ENCODE peak calls at places on chromosome 22, in four cellular contexts. One of them, this sample, is unnamed.

GRCh38 chr22:20750461-20751184 is 23.3 kb upstream of the SERPIND1 start:
- DNase-seq in fibroblast of villous mesenchyme: peak
- DNase-seq in psoas muscle: peak
- DNase-seq in pancreas: peak
- DNase-seq in this sample: peak

GRCh38 chr22:16651217-16651616 is 58.6 kb upstream of the CCT8L2 start:
- DNase-seq in fibroblast of villous mesenchyme: no peak
- DNase-seq in psoas muscle: no peak
- DNase-seq in pancreas: no peak
- DNase-seq in this sample: no peak

GRCh38 chr22:19360300-19360792 is 68.8 kb upstream of the CLTCL1 start:
- DNase-seq in fibroblast of villous mesenchyme: no peak
- DNase-seq in psoas muscle: no peak
- DNase-seq in pancreas: no peak
- DNase-seq in this sample: no peak

GRCh38 chr22:40665312-40665711 is 14.0 kb upstream of the MCHR1 start:
- DNase-seq in fibroblast of villous mesenchyme: peak
- DNase-seq in psoas muscle: no peak
- DNase-seq in pancreas: no peak
- DNase-seq in this sample: no peak

GRCh38 chr22:19477321-19478085 is 1.5 kb downstream of the UFD1 start:
- DNase-seq in fibroblast of villous mesenchyme: no peak
- DNase-seq in psoas muscle: no peak
- DNase-seq in pancreas: no peak
- DNase-seq in this sample: peak

GRCh38 chr22:30212363-30212995 is 34.1 kb downstream of the LIF start:
- DNase-seq in fibroblast of villous mesenchyme: peak
- DNase-seq in psoas muscle: peak
- DNase-seq in pancreas: peak
- DNase-seq in this sample: peak

GRCh38 chr22:44505796-44506354 is 7.8 kb upstream of the RTL6 start:
- DNase-seq in fibroblast of villous mesenchyme: no peak
- DNase-seq in psoas muscle: no peak
- DNase-seq in pancreas: no peak
- DNase-seq in this sample: no peak

GRCh38 chr22:17120711-17121234 is 387 bp downstream of the TMEM121B start:
- DNase-seq in fibroblast of villous mesenchyme: no peak
- DNase-seq in psoas muscle: no peak
- DNase-seq in pancreas: peak
- DNase-seq in this sample: no peak

GRCh38 chr22:43101306-43101705 is 9.2 kb upstream of the BIK start:
- DNase-seq in fibroblast of villous mesenchyme: peak
- DNase-seq in psoas muscle: peak
- DNase-seq in pancreas: no peak
- DNase-seq in this sample: no peak

GRCh38 chr22:29328566-29329500 is 13.3 kb upstream of the RASL10A start:
- DNase-seq in fibroblast of villous mesenchyme: no peak
- DNase-seq in psoas muscle: peak
- DNase-seq in pancreas: no peak
- DNase-seq in this sample: no peak

GRCh38 chr22:29524440-29525191 is 28.9 kb downstream of the THOC5 start:
- DNase-seq in fibroblast of villous mesenchyme: peak
- DNase-seq in psoas muscle: no peak
- DNase-seq in pancreas: no peak
- DNase-seq in this sample: peak

GRCh38 chr22:40951795-40952602 is 821 bp downstream of the RBX1 start:
- DNase-seq in fibroblast of villous mesenchyme: no peak
- DNase-seq in psoas muscle: no peak
- DNase-seq in pancreas: no peak
- DNase-seq in this sample: no peak

GRCh38 chr22:25090225-25090651 is 109.4 kb upstream of the CRYBB3 start:
- DNase-seq in fibroblast of villous mesenchyme: no peak
- DNase-seq in psoas muscle: no peak
- DNase-seq in pancreas: no peak
- DNase-seq in this sample: no peak

GRCh38 chr22:26476705-26477340 is 6.8 kb downstream of the HPS4 start:
- DNase-seq in fibroblast of villous mesenchyme: peak
- DNase-seq in psoas muscle: no peak
- DNase-seq in pancreas: no peak
- DNase-seq in this sample: peak

GRCh38 chr22:31321421-31321820 is 24.7 kb downstream of the PATZ1 start:
- DNase-seq in fibroblast of villous mesenchyme: no peak
- DNase-seq in psoas muscle: no peak
- DNase-seq in pancreas: no peak
- DNase-seq in this sample: no peak

GRCh38 chr22:19039796-19040580 is 82.2 kb downstream of the DGCR2 start:
- DNase-seq in fibroblast of villous mesenchyme: no peak
- DNase-seq in psoas muscle: no peak
- DNase-seq in pancreas: no peak
- DNase-seq in this sample: no peak

GRCh38 chr22:41401781-41402648 is 20.3 kb downstream of the TEF start:
- DNase-seq in fibroblast of villous mesenchyme: peak
- DNase-seq in psoas muscle: peak
- DNase-seq in pancreas: peak
- DNase-seq in this sample: peak

GRCh38 chr22:46394622-46395021 is 59.1 kb downstream of the TRMU start:
- DNase-seq in fibroblast of villous mesenchyme: no peak
- DNase-seq in psoas muscle: no peak
- DNase-seq in pancreas: no peak
- DNase-seq in this sample: no peak

GRCh38 chr22:49993649-49994360 is 18.8 kb downstream of the IL17REL start:
- DNase-seq in fibroblast of villous mesenchyme: no peak
- DNase-seq in psoas muscle: no peak
- DNase-seq in pancreas: peak
- DNase-seq in this sample: no peak

GRCh38 chr22:47034905-47035419 is 272.5 kb downstream of the TBC1D22A start:
- DNase-seq in fibroblast of villous mesenchyme: no peak
- DNase-seq in psoas muscle: no peak
- DNase-seq in pancreas: peak
- DNase-seq in this sample: no peak

GRCh38 chr22:49992921-49993648 is 19.5 kb downstream of the IL17REL start:
- DNase-seq in fibroblast of villous mesenchyme: peak
- DNase-seq in psoas muscle: peak
- DNase-seq in pancreas: peak
- DNase-seq in this sample: peak

GRCh38 chr22:32842486-32842885 is 41.0 kb downstream of the TIMP3 start:
- DNase-seq in fibroblast of villous mesenchyme: no peak
- DNase-seq in psoas muscle: no peak
- DNase-seq in pancreas: no peak
- DNase-seq in this sample: no peak

GRCh38 chr22:43085658-43086606 is 3.3 kb downstream of the TTLL1 start:
- DNase-seq in fibroblast of villous mesenchyme: no peak
- DNase-seq in psoas muscle: no peak
- DNase-seq in pancreas: no peak
- DNase-seq in this sample: no peak

GRCh38 chr22:46355996-46356471 is 20.5 kb downstream of the TRMU start:
- DNase-seq in fibroblast of villous mesenchyme: no peak
- DNase-seq in psoas muscle: no peak
- DNase-seq in pancreas: peak
- DNase-seq in this sample: no peak

GRCh38 chr22:18078329-18079041 is 695 bp downstream of the PEX26 start:
- DNase-seq in fibroblast of villous mesenchyme: peak
- DNase-seq in psoas muscle: peak
- DNase-seq in pancreas: peak
- DNase-seq in this sample: peak

GRCh38 chr22:43305806-43306205 is 37.4 kb downstream of the SCUBE1 start:
- DNase-seq in fibroblast of villous mesenchyme: no peak
- DNase-seq in psoas muscle: no peak
- DNase-seq in pancreas: no peak
- DNase-seq in this sample: no peak

GRCh38 chr22:25120093-25120561 is 79.5 kb upstream of the CRYBB3 start:
- DNase-seq in fibroblast of villous mesenchyme: no peak
- DNase-seq in psoas muscle: no peak
- DNase-seq in pancreas: peak
- DNase-seq in this sample: no peak

GRCh38 chr22:44586337-44586990 is 88.4 kb upstream of the RTL6 start:
- DNase-seq in fibroblast of villous mesenchyme: no peak
- DNase-seq in psoas muscle: no peak
- DNase-seq in pancreas: no peak
- DNase-seq in this sample: no peak

GRCh38 chr22:46971141-46971775 is 208.8 kb downstream of the TBC1D22A start:
- DNase-seq in fibroblast of villous mesenchyme: peak
- DNase-seq in psoas muscle: no peak
- DNase-seq in pancreas: peak
- DNase-seq in this sample: peak

GRCh38 chr22:46929689-46930225 is 167.3 kb downstream of the TBC1D22A start:
- DNase-seq in fibroblast of villous mesenchyme: no peak
- DNase-seq in psoas muscle: no peak
- DNase-seq in pancreas: no peak
- DNase-seq in this sample: no peak

GRCh38 chr22:37334859-37335818 is 52.8 kb downstream of the CYTH4 start:
- DNase-seq in fibroblast of villous mesenchyme: no peak
- DNase-seq in psoas muscle: no peak
- DNase-seq in pancreas: no peak
- DNase-seq in this sample: no peak

GRCh38 chr22:47192651-47193437 is 430.4 kb downstream of the TBC1D22A start:
- DNase-seq in fibroblast of villous mesenchyme: no peak
- DNase-seq in psoas muscle: no peak
- DNase-seq in pancreas: no peak
- DNase-seq in this sample: no peak

GRCh38 chr22:46127556-46127955 is 22.8 kb upstream of the PPARA start:
- DNase-seq in fibroblast of villous mesenchyme: no peak
- DNase-seq in psoas muscle: no peak
- DNase-seq in pancreas: no peak
- DNase-seq in this sample: no peak

GRCh38 chr22:17192186-17192585 is 27.0 kb downstream of the ADA2 start:
- DNase-seq in fibroblast of villous mesenchyme: no peak
- DNase-seq in psoas muscle: no peak
- DNase-seq in pancreas: no peak
- DNase-seq in this sample: no peak

GRCh38 chr22:43390166-43390565 is 21.6 kb upstream of the MPPED1 start:
- DNase-seq in fibroblast of villous mesenchyme: no peak
- DNase-seq in psoas muscle: no peak
- DNase-seq in pancreas: no peak
- DNase-seq in this sample: no peak

GRCh38 chr22:37282385-37282677 is at the start of gene CYTH4:
- DNase-seq in fibroblast of villous mesenchyme: no peak
- DNase-seq in psoas muscle: peak
- DNase-seq in pancreas: no peak
- DNase-seq in this sample: no peak

GRCh38 chr22:47370448-47371262 is 608.2 kb downstream of the TBC1D22A start:
- DNase-seq in fibroblast of villous mesenchyme: no peak
- DNase-seq in psoas muscle: no peak
- DNase-seq in pancreas: no peak
- DNase-seq in this sample: no peak

GRCh38 chr22:39089928-39090327 is 7.1 kb upstream of the APOBEC3H start:
- DNase-seq in fibroblast of villous mesenchyme: no peak
- DNase-seq in psoas muscle: no peak
- DNase-seq in pancreas: no peak
- DNase-seq in this sample: no peak
- H3K4me3 ChIP-seq in fibroblast of villous mesenchyme: no peak
- H3K4me3 ChIP-seq in psoas muscle: no peak
- H3K4me3 ChIP-seq in pancreas: no peak
- H3K4me3 ChIP-seq in this sample: no peak

DNA sequence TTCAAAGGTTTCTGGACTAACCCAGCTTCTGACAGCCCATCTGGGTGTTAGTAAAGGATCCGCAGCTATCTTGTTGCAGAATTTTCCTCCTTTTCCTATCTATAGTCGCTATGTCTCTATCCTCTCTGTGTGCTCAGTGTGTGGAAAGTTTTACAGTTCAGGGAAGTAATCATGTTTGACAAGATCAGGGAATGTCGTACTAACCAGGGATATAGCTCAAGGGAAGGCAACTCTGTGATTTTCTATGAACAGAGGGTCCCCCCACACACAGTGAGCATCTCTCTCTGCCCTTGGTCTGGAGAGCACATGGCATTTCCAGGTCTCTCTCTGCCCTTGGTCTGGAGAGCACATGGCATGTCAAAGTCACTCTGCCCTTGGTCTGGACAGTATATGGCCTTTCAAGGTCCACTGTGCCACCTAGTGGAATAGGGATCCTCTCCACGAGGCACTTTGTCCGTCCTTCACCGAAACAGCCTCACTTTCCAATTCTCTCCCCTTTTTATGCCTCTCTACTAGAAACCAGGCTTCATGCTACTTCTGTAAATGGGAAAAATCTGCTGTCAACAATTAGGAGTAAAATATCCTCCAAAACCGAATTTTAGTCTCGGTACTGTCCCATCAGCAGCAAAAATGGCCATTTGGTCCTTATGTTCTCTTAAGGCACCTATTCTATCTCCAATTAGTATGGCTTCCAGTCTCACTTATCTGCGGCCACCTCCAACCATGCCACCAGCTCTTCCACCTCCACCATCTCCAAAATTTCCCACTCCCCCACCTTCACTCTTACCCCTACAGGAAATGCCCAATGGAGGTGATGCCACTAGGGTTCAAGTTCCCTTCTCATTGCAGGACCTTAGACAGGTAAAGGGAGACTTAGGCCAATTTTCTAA is 88.7 kb downstream of the IGLL5 start:
- DNase-seq in fibroblast of villous mesenchyme: no peak
- DNase-seq in psoas muscle: no peak
- DNase-seq in pancreas: no peak
- DNase-seq in this sample: no peak
- TF ChIP-seq CTCF in fibroblast of villous mesenchyme: no peak
- TF ChIP-seq CTCF in psoas muscle: no peak
- TF ChIP-seq CTCF in pancreas: no peak
- TF ChIP-seq CTCF in this sample: no peak

DNA sequence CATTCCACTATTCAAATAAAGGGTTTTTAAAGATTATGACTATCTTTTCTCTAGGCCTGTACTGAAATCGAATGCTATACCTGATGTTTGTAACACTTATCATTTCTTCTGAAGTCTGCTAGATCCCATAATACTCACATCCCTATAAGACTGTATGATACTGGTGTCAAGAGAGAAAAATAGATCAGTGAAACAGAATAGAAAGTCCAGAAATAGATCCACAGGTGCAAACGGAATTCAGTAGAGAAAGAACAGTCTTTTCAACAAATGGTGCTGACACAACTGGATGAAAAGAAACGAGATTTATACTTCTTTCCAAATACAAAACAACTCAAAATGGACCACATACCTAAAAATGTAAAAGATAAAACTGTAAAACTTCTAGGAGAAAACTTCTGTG is 143.2 kb downstream of the APOL5 start:
- DNase-seq in fibroblast of villous mesenchyme: no peak
- DNase-seq in psoas muscle: no peak
- DNase-seq in pancreas: no peak
- DNase-seq in this sample: no peak
- H3K4me3 ChIP-seq in fibroblast of villous mesenchyme: no peak
- H3K4me3 ChIP-seq in psoas muscle: peak
- H3K4me3 ChIP-seq in pancreas: no peak
- H3K4me3 ChIP-seq in this sample: no peak

GRCh38 chr22:22099833-22100812 is 117.5 kb upstream of the TOP3B start:
- DNase-seq in fibroblast of villous mesenchyme: peak
- DNase-seq in psoas muscle: no peak
- DNase-seq in pancreas: no peak
- DNase-seq in this sample: peak
- TF ChIP-seq CTCF in fibroblast of villous mesenchyme: peak
- TF ChIP-seq CTCF in psoas muscle: no peak
- TF ChIP-seq CTCF in pancreas: no peak
- TF ChIP-seq CTCF in this sample: peak